ENCODE peak calls at places on chromosome 4, in four cellular contexts. Y, G, M and Z are unnamed samples.

GRCh38 chr4:87677731-87678130 is 27.7 kb downstream of the DMP1 start:
- DNase-seq in Y (no peak), G (peak; percentile 37), M (no peak), Z (no peak)

GRCh38 chr4:81221303-81222081 is 6.5 kb upstream of the PRKG2 start:
- DNase-seq in Y (no peak), G (no peak), M (no peak), Z (no peak)

GRCh38 chr4:25098964-25099843 is 61.0 kb downstream of the SEPSECS start:
- DNase-seq in Y (peak; percentile 5), G (peak; percentile 81), M (no peak), Z (peak; percentile 74)

GRCh38 chr4:158588777-158589176 is 67.1 kb downstream of the RXFP1 start:
- DNase-seq in Y (no peak), G (no peak), M (no peak), Z (no peak)

GRCh38 chr4:135325264-135325663 is 1123.7 kb upstream of the PABPC4L start:
- DNase-seq in Y (no peak), G (no peak), M (no peak), Z (no peak)

GRCh38 chr4:10623862-10624261 is 60.7 kb downstream of the CLNK start:
- DNase-seq in Y (no peak), G (no peak), M (no peak), Z (no peak)

GRCh38 chr4:119266153-119266552 is 53.6 kb downstream of the USP53 start:
- DNase-seq in Y (no peak), G (no peak), M (no peak), Z (no peak)

GRCh38 chr4:44493924-44494323 is 45.3 kb upstream of the KCTD8 start:
- DNase-seq in Y (peak; percentile 17), G (no peak), M (no peak), Z (no peak)

DNA sequence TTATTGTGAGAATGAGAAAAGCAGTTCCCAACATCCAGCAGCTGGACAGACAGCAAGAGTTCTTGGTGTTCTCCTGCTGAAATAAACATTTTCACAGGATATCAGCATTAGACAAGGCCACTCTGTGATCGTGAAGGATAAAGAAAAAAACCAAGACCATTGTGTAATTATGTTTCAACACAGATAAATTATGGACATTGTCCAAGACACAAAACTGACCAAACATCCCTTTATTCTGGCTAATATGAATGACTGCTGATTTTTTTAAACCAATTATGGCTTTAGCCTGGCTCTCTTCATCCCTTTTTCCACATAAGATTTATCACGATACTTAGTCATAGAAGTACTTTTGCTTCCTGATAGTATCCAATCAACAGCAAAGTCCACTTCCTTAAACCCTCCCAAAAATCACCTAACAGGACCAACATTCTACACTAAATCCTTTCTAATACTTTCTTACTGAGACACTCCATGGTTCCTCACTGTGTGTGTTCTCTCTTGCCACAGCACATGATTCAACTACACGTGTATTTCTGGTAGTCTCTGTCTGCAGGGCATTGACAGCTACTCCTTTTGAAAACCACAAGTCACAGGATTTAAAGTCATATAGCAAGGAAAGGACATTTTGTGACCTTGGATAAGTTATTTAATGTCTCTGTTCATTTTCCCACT is 137.0 kb upstream of the PGRMC2 start:
- DNase-seq in Y (no peak), G (no peak), M (no peak), Z (no peak)
- H3K4me1 ChIP-seq in Y (peaks cover 5% of the 10 kb centered on the region), G (peaks cover 14% of the 10 kb centered on the region), M (peaks cover 15% of the 10 kb centered on the region), Z (no peaks in the 10 kb centered on the region)

GRCh38 chr4:108742451-108742850 is 20.4 kb downstream of the ETNPPL start:
- DNase-seq in Y (no peak), G (no peak), M (no peak), Z (no peak)

GRCh38 chr4:108744307-108744706 is 18.5 kb downstream of the ETNPPL start:
- DNase-seq in Y (no peak), G (no peak), M (no peak), Z (no peak)

GRCh38 chr4:108738307-108738706 is 24.5 kb downstream of the ETNPPL start:
- DNase-seq in Y (no peak), G (no peak), M (no peak), Z (no peak)

DNA sequence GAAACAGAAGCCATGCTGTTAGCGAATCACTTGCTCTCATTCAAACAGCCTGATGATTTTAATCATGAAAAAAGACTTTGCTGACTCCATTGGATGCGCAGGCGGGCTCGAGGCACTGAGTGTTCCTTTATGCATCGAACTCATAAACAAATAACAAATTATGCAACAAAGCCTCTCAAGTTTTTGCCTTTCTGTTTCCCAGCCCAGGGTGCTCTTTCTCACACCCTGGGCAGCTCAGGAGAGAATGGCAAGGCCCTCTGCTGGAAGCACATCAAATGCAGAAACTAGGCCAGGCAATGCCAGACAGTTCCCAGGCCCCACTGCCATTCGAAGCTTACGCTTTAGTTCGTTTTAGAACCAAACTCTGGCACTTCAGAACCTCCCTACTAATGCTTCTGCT is 19.8 kb downstream of the ETNPPL start:
- DNase-seq in Y (no peak), G (no peak), M (no peak), Z (no peak)
- TF ChIP-seq CTCF in Y (no peak), G (no peak), M (no peak), Z (peak; percentile 19)

GRCh38 chr4:15691346-15692140 is 9.9 kb downstream of the FAM200B start:
- DNase-seq in Y (peak; percentile 49), G (no peak), M (no peak), Z (no peak)

GRCh38 chr4:15689540-15689939 is 7.9 kb downstream of the FAM200B start:
- DNase-seq in Y (no peak), G (no peak), M (no peak), Z (no peak)

GRCh38 chr4:15688056-15688455 is 6.4 kb downstream of the FAM200B start:
- DNase-seq in Y (no peak), G (no peak), M (no peak), Z (no peak)

GRCh38 chr4:15694431-15694830 is 8.4 kb upstream of the BST1 start:
- DNase-seq in Y (no peak), G (no peak), M (no peak), Z (no peak)

GRCh38 chr4:15690020-15690809 is 8.6 kb downstream of the FAM200B start:
- DNase-seq in Y (peak; percentile 88), G (no peak), M (peak; percentile 57), Z (no peak)
- H3K4me1 ChIP-seq in Y (peaks cover 60% of the 10 kb centered on the region), G (peaks cover 20% of the 10 kb centered on the region), M (peaks cover 46% of the 10 kb centered on the region), Z (no peaks in the 10 kb centered on the region)

DNA sequence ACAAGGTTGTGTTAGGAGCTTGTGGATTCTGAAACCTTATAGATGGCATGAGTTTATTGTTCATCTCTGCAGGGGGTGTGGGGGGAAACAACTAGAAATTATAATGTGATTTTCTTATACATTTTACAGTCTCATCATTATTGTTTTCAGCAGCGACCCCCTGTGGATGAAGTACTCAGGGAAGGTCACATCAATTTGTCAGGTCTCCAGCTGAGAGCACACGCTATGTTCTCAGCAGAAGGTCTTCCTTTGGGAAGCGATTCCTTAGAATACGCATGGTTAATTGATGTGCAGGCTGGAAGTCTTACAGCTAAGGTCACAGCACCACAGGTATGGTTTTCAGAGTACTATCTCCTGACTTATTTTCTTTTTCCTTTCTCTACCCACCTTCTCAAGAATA is 72.2 kb downstream of the BLTP1 start:
- DNase-seq in Y (peak; percentile 14), G (no peak), M (no peak), Z (no peak)
- TF ChIP-seq CTCF in Y (no peak), G (no peak), M (no peak), Z (peak; percentile 28)

GRCh38 chr4:98928505-98929340 is at the start of gene EIF4E:
- DNase-seq in Y (peak; percentile 98), G (peak; percentile 97), M (peak; percentile 99), Z (peak; percentile 97)
- H3K4me1 ChIP-seq in Y (peaks cover 17% of the 10 kb centered on the region), G (peaks cover 24% of the 10 kb centered on the region), M (peaks cover 29% of the 10 kb centered on the region), Z (no peaks in the 10 kb centered on the region)

DNA sequence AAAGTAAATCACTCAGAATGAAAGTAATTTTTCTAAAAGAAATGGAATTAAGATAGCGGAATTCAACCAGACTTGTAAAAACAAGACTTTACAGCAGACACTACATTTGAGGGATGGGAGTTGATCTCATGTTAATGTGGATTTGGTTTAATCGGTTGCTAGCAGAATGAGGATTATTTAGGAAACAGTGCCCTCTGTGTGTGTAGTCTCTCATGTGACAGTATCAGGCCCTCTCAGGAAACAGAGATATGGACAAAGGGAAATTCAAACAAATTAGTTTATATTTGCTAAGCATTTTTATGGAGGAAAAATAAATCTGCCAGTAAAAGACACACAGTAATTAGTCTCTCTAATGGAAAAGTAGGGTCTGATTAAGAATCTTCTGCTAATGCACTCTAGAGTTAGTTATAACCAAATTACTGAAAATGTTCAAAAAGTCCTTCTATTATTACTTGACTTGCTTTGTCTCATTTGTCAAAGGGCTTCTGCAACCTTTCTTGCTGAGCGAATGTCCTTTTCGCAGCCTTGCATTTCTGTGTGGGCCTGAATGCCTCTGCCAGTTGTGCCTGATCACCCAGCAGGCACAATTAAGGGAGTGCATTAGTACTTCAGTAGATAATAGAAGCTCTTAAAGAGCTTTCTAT is 1282.3 kb upstream of the TENM3 start:
- DNase-seq in Y (no peak), G (no peak), M (no peak), Z (peak; percentile 82)
- TF ChIP-seq CTCF in Y (no peak), G (no peak), M (peak; percentile 17), Z (peak; percentile 62)